ENCODE peak calls at places on chromosome 20, in four cellular contexts. X is SK-N-SH, Q is HepG2, R is K562. K is an unnamed sample.

GRCh38 chr20:39944861-39945260 is 744.2 kb downstream of the MAFB start:
- DNase-seq in X (no peak), R (no peak), Q (no peak), K (no peak)

GRCh38 chr20:4435210-4435609 is 286.5 kb upstream of the PRND start:
- DNase-seq in Q (no peak), R (no peak), X (no peak), K (no peak)

GRCh38 chr20:15091417-15092017 is 754.1 kb upstream of the FLRT3 start:
- DNase-seq in X (no peak), R (no peak), Q (no peak), K (no peak)

GRCh38 chr20:35663813-35664543 is 722 bp downstream of the CPNE1 start:
- DNase-seq in Q (peak; percentile 61), X (peak; percentile 59), R (peak; percentile 39), K (peak; percentile 6)

GRCh38 chr20:38147166-38147565 is 17.9 kb downstream of the TGM2 start:
- DNase-seq in X (no peak), R (no peak), Q (no peak), K (no peak)

GRCh38 chr20:54433653-54434052 is 41.7 kb upstream of the DOK5 start:
- DNase-seq in X (no peak), R (no peak), Q (no peak), K (no peak)

GRCh38 chr20:19712737-19713260 is 45.3 kb upstream of the RIN2 start:
- DNase-seq in X (no peak), R (no peak), Q (no peak), K (no peak)

GRCh38 chr20:49674383-49675352 is 39.0 kb downstream of the B4GALT5 start:
- DNase-seq in R (no peak), Q (peak; percentile 98), X (no peak), K (peak; percentile 90)

GRCh38 chr20:50508171-50508761 is 1.9 kb upstream of the PTPN1 start:
- DNase-seq in Q (peak; percentile 62), X (no peak), R (no peak), K (no peak)

GRCh38 chr20:35048739-35049138 is 43.9 kb downstream of the TRPC4AP start:
- DNase-seq in X (no peak), Q (peak; percentile 80), R (no peak), K (no peak)

GRCh38 chr20:21323640-21324039 is 20.5 kb downstream of the XRN2 start:
- DNase-seq in Q (no peak), X (no peak), R (peak; percentile 14), K (peak; percentile 27)

GRCh38 chr20:48648482-48649051 is 179.2 kb downstream of the PREX1 start:
- DNase-seq in X (no peak), Q (no peak), R (no peak), K (no peak)

GRCh38 chr20:25054133-25054820 is 3.7 kb downstream of the ACSS1 start:
- DNase-seq in Q (peak; percentile 39), X (no peak), R (no peak), K (no peak)

GRCh38 chr20:47667531-47668312 is 117.6 kb downstream of the SULF2 start:
- DNase-seq in X (no peak), R (no peak), Q (no peak), K (no peak)

GRCh38 chr20:24970743-24971142 is 21.7 kb downstream of the CST7 start:
- DNase-seq in R (no peak), Q (no peak), X (no peak), K (no peak)

GRCh38 chr20:50181344-50181743 is 9.3 kb upstream of the CEBPB start:
- DNase-seq in Q (no peak), X (no peak), R (no peak), K (no peak)

GRCh38 chr20:20849126-20849525 is 136.7 kb upstream of the RALGAPA2 start:
- DNase-seq in R (no peak), Q (no peak), X (no peak), K (no peak)

GRCh38 chr20:38889792-38890496 is 36.3 kb upstream of the FAM83D start:
- DNase-seq in Q (no peak), R (peak; percentile 26), X (peak; percentile 34), K (no peak)

GRCh38 chr20:41632896-41633295 is 14.7 kb upstream of the CHD6 start:
- DNase-seq in Q (no peak), X (no peak), R (no peak), K (no peak)

GRCh38 chr20:25624500-25624939 is 706 bp upstream of the NANP start:
- DNase-seq in X (no peak), R (no peak), Q (no peak), K (no peak)

GRCh38 chr20:62946918-62947317 is 5.6 kb upstream of the SLC17A9 start:
- DNase-seq in R (no peak), X (peak; percentile 79), Q (no peak), K (no peak)

GRCh38 chr20:48959902-48960550 is 38.5 kb downstream of the ARFGEF2 start:
- DNase-seq in R (no peak), X (no peak), Q (no peak), K (no peak)

GRCh38 chr20:35539756-35540212 is 2.1 kb upstream of the ERGIC3 start:
- DNase-seq in Q (peak; percentile 97), X (no peak), R (no peak), K (no peak)

GRCh38 chr20:10263385-10264165 is 44.9 kb downstream of the SNAP25 start:
- DNase-seq in Q (peak; percentile 95), R (no peak), X (no peak), K (no peak)

GRCh38 chr20:52003976-52004375 is 187.6 kb downstream of the ZFP64 start:
- DNase-seq in X (no peak), Q (no peak), R (no peak), K (no peak)

GRCh38 chr20:24892522-24892921 is 56.5 kb upstream of the CST7 start:
- DNase-seq in X (no peak), Q (no peak), R (no peak), K (no peak)

GRCh38 chr20:64065973-64066341 is 3.0 kb downstream of the TCEA2 start:
- DNase-seq in Q (no peak), X (no peak), R (peak; percentile 74), K (peak; percentile 62)

GRCh38 chr20:47336013-47336754 is 20.3 kb downstream of the ZMYND8 start:
- DNase-seq in R (no peak), Q (no peak), X (no peak), K (no peak)

GRCh38 chr20:5020760-5021159 is 19.4 kb upstream of the SLC23A2 start:
- DNase-seq in Q (no peak), X (no peak), R (no peak), K (no peak)

GRCh38 chr20:48910360-48910781 is 11.1 kb upstream of the ARFGEF2 start:
- DNase-seq in X (no peak), Q (no peak), R (no peak), K (no peak)

GRCh38 chr20:62583424-62583920 is 58.8 kb upstream of the SLCO4A1 start:
- DNase-seq in Q (no peak), X (no peak), R (no peak), K (no peak)

GRCh38 chr20:20009784-20010253 is 7.3 kb upstream of the NAA20 start:
- DNase-seq in X (no peak), R (no peak), Q (peak; percentile 52), K (no peak)

GRCh38 chr20:62983210-62983609 is 23.6 kb downstream of the BHLHE23 start:
- DNase-seq in X (no peak), R (no peak), Q (no peak), K (no peak)

GRCh38 chr20:63491635-63492230 is 7.2 kb downstream of the EEF1A2 start:
- DNase-seq in Q (no peak), R (no peak), X (no peak), K (no peak)

GRCh38 chr20:36848078-36848660 is 27.8 kb upstream of the TLDC2 start:
- DNase-seq in X (no peak), Q (no peak), R (no peak), K (no peak)

GRCh38 chr20:36848677-36849076 is 27.3 kb upstream of the TLDC2 start:
- DNase-seq in X (no peak), Q (no peak), R (no peak), K (no peak)

GRCh38 chr20:36847710-36848040 is 28.3 kb upstream of the TLDC2 start:
- DNase-seq in R (no peak), X (no peak), Q (no peak), K (no peak)

GRCh38 chr20:36847009-36847709 is 28.8 kb upstream of the TLDC2 start:
- DNase-seq in X (no peak), Q (no peak), R (no peak), K (no peak)

DNA sequence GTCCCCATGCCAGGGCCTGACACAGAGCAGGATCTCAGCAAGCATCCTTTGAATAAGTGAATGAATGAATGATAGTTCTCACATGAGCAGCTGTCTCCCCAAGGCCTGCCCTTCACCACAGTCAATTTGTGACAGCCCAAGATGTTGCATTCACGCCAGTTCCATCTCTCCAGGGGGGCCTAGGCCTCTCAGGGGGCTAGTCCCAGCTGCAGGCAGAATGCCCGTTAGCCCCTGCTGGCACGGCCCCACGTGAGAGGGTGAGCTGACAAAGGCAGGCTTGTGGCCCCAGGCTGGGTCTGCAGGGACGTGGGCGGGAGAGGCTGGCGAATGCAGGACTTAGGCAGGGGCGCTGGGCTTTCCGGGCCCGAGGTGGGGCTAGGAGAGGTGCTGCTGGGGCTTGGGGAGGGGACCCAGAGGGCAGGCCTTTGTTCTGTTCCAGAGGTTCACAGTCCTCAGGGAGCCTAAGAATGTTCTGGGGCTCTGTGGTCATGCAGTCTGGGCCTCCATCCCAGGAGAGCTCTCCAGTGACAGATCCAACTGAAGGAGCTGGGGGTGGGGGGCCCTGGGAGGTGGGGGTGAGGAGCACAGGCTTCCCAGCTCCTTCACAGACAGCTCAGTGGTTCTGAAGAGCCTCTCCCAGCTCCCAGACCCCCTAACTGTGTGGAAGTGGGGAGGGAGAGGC is 30.5 kb upstream of the TLDC2 start:
- DNase-seq in X (no peak), R (no peak), Q (no peak), K (no peak)
- TF ChIP-seq ELF1 in X (no peak), R (no peak), Q (no peak), K (no peak)

GRCh38 chr20:32508775-32509119 is 76.4 kb downstream of the NOL4L start:
- DNase-seq in X (no peak), Q (no peak), R (no peak), K (no peak)
- H2AFZ ChIP-seq in X (no peak overlapping the region), Q (no peak overlapping the region), R (no peak overlapping the region), K (no peak overlapping the region)

GRCh38 chr20:36761125-36761524 is 12.4 kb downstream of the DSN1 start:
- DNase-seq in R (no peak), X (no peak), Q (no peak), K (no peak)
- H3K36me3 ChIP-seq in R (peaks cover 50% of the 10 kb centered on the region), X (peaks cover 23% of the 10 kb centered on the region), Q (peaks cover 24% of the 10 kb centered on the region), K (peaks cover 12% of the 10 kb centered on the region)

GRCh38 chr20:23021541-23021940 is 13.6 kb upstream of the SSTR4 start:
- DNase-seq in X (no peak), R (no peak), Q (no peak), K (no peak)
- TF ChIP-seq ELF1 in X (no peak), R (no peak), Q (no peak), K (no peak)

DNA sequence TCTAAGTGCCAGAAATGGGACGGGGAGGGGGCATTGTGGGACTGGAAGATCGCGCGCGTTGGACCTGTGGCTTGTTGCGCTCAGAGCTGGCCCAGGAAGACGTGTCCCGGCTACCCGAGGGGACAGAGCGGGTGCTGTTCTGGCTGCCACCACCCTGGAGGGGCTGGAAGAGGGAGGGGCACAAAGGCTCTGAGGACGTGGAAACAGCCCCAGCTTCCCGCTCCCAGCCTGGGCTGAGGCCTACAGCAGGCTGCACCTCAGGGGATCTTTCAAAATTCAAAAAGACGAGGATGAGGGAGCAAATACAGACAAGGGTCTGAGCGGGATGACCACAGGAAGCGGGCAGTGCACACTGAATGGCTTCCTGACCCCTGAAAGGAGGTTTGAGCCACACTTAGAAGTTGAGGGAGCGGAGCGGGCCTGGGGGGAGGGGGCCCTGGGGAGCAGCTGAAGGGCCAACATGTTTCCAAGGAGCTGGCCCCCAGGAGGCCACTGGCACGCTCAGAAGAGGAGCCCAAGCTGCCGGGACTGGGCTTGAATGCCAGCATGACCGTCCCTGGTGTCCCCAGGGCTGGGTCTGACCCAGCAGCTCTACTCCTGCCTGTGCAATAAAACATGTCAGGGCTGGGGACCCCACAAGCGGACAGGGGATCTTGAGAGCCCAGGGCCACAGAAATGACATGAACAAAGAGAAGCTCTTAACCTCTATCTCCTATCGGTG is 1.3 kb downstream of the OXT start:
- DNase-seq in X (no peak), Q (no peak), R (no peak), K (no peak)
- H2AFZ ChIP-seq in X (no peak overlapping the region), Q (no peak overlapping the region), R (no peak overlapping the region), K (no peak overlapping the region)